ENCODE peak calls at places on chromosomes 13 and 19, in five cellular contexts. G, P, R, T and I are unnamed samples.

GRCh38 chr19:45508931-45509691 is 1.8 kb downstream of the VASP start:
- DNase-seq in P (peak), G (peak), R (peak), T (peak), I (peak)

GRCh38 chr19:28221736-28222135 is 991.2 kb downstream of the UQCRFS1 start:
- DNase-seq in G (no peak), T (no peak), R (no peak), P (no peak), I (peak)

GRCh38 chr19:35719402-35720162 is 1.8 kb downstream of the KMT2B start:
- DNase-seq in R (peak), T (no peak), G (no peak), P (no peak), I (no peak)

GRCh38 chr19:49692102-49692599 is 1.2 kb downstream of the CPT1C start:
- DNase-seq in T (no peak), R (no peak), G (no peak), P (no peak), I (no peak)

GRCh38 chr19:38617764-38618589 is at the start of gene MAP4K1:
- DNase-seq in P (peak), R (peak), G (no peak), T (peak), I (no peak)

GRCh38 chr19:19749332-19750130 is 16.6 kb upstream of the ZNF14 start:
- DNase-seq in G (no peak), T (no peak), R (no peak), P (no peak), I (no peak)

GRCh38 chr19:6409346-6409745 is 15.3 kb downstream of the KHSRP start:
- DNase-seq in G (no peak), P (no peak), R (no peak), T (no peak), I (no peak)

GRCh38 chr13:99987180-99988047 is 5.8 kb downstream of the ZIC2 start:
- DNase-seq in T (no peak), G (no peak), P (peak), R (no peak), I (no peak)

GRCh38 chr19:33631628-33631995 is 9.9 kb downstream of the CHST8 start:
- DNase-seq in G (no peak), P (no peak), R (no peak), T (no peak), I (no peak)

GRCh38 chr13:85864963-85865530 is 65.8 kb upstream of the SLITRK6 start:
- DNase-seq in G (peak), T (no peak), P (peak), R (no peak), I (peak)

GRCh38 chr13:25455146-25455545 is 83.4 kb downstream of the ATP8A2 start:
- DNase-seq in G (no peak), P (no peak), R (no peak), T (no peak), I (no peak)

GRCh38 chr13:97125051-97125809 is 96.9 kb upstream of the MBNL2 start:
- DNase-seq in G (no peak), R (no peak), T (no peak), P (peak), I (no peak)